ENCODE peak calls at places on chromosomes 12 and 14, in five cellular contexts. One of them, this sample, is unnamed.

GRCh38 chr12:117072736-117073475 is 26.3 kb downstream of the TESC start:
- DNase-seq in SK-MEL-5: no peak
- DNase-seq in memory B cell: no peak
- DNase-seq in left colon: no peak
- DNase-seq in ELF-1: no peak
- DNase-seq in this sample: no peak

GRCh38 chr12:40762072-40762471 is 69.8 kb downstream of the CNTN1 start:
- DNase-seq in memory B cell: no peak
- DNase-seq in ELF-1: no peak
- DNase-seq in SK-MEL-5: peak; percentile 55
- DNase-seq in left colon: no peak
- DNase-seq in this sample: no peak

GRCh38 chr14:99687284-99688209 is 3.4 kb downstream of the CYP46A1 start:
- DNase-seq in left colon: no peak
- DNase-seq in SK-MEL-5: peak; percentile 25
- DNase-seq in ELF-1: peak; percentile 77
- DNase-seq in memory B cell: no peak
- DNase-seq in this sample: no peak

GRCh38 chr14:92582706-92583452 is 69.3 kb downstream of the RIN3 start:
- DNase-seq in ELF-1: no peak
- DNase-seq in SK-MEL-5: no peak
- DNase-seq in memory B cell: peak; percentile 21
- DNase-seq in left colon: no peak
- DNase-seq in this sample: no peak

GRCh38 chr14:56463491-56463890 is 116.1 kb upstream of the TMEM260 start:
- DNase-seq in left colon: no peak
- DNase-seq in SK-MEL-5: no peak
- DNase-seq in memory B cell: no peak
- DNase-seq in ELF-1: no peak
- DNase-seq in this sample: no peak

GRCh38 chr14:71358209-71358931 is 451.1 kb downstream of the PCNX1 start:
- DNase-seq in ELF-1: no peak
- DNase-seq in SK-MEL-5: no peak
- DNase-seq in memory B cell: peak; percentile 11
- DNase-seq in left colon: no peak
- DNase-seq in this sample: no peak

GRCh38 chr14:37709419-37710195 is 114.2 kb downstream of the TTC6 start:
- DNase-seq in left colon: no peak
- DNase-seq in SK-MEL-5: peak; percentile 38
- DNase-seq in memory B cell: no peak
- DNase-seq in ELF-1: no peak
- DNase-seq in this sample: no peak

GRCh38 chr14:61561657-61562276 is 133.5 kb upstream of the HIF1A start:
- DNase-seq in left colon: peak; percentile 90
- DNase-seq in SK-MEL-5: peak; percentile 47
- DNase-seq in ELF-1: peak; percentile 91
- DNase-seq in memory B cell: no peak
- DNase-seq in this sample: no peak

GRCh38 chr14:91415794-91416743 is 1.6 kb downstream of the CCDC88C start:
- DNase-seq in SK-MEL-5: no peak
- DNase-seq in memory B cell: peak; percentile 74
- DNase-seq in left colon: peak; percentile 68
- DNase-seq in ELF-1: no peak
- DNase-seq in this sample: peak; percentile 54

GRCh38 chr12:43222796-43223195 is 329.2 kb downstream of the ADAMTS20 start:
- DNase-seq in memory B cell: no peak
- DNase-seq in SK-MEL-5: no peak
- DNase-seq in ELF-1: no peak
- DNase-seq in left colon: no peak
- DNase-seq in this sample: no peak

GRCh38 chr14:34078117-34078743 is 127.4 kb upstream of the EGLN3 start:
- DNase-seq in memory B cell: no peak
- DNase-seq in left colon: no peak
- DNase-seq in SK-MEL-5: no peak
- DNase-seq in ELF-1: no peak
- DNase-seq in this sample: no peak

This sample was measured in GM18507.